ENCODE peak calls at places on chromosomes 2 and 18, in six cellular contexts. B, V, Z, Y, A and H are unnamed samples.
A peak's percentile ranks its signal among the peaks of the same experiment; 100 is the strongest.

GRCh38 chr18:49111191-49111988 is 160.6 kb upstream of the SMAD7 start:
- DNase-seq in B (peak; percentile 20), V (peak; percentile 10), A (no peak), Z (no peak), Y (no peak), H (no peak)

GRCh38 chr2:240420206-240420899 is 15.1 kb upstream of the GPC1 start:
- DNase-seq in V (no peak), A (no peak), Y (no peak), B (no peak), Z (no peak), H (no peak)

GRCh38 chr2:193679850-193680249 is 1485.1 kb upstream of the TMEFF2 start:
- DNase-seq in A (no peak), B (no peak), Z (no peak), V (no peak), Y (no peak), H (no peak)

GRCh38 chr2:201852462-201852861 is 46.1 kb downstream of the CDK15 start:
- DNase-seq in V (no peak), B (no peak), Z (no peak), A (peak; percentile 30), Y (no peak), H (no peak)

GRCh38 chr2:36451512-36451911 is 95.9 kb downstream of the CRIM1 start:
- DNase-seq in Z (no peak), Y (no peak), V (no peak), B (no peak), A (no peak), H (no peak)

GRCh38 chr2:224162122-224162521 is 123.0 kb upstream of the SERPINE2 start:
- DNase-seq in Z (no peak), V (peak; percentile 86), Y (peak; percentile 59), B (no peak), A (no peak), H (no peak)

GRCh38 chr2:237686659-237687136 is 59.3 kb downstream of the LRRFIP1 start:
- DNase-seq in A (no peak), Z (no peak), Y (no peak), V (peak; percentile 52), B (no peak), H (no peak)

GRCh38 chr2:128469875-128470274 is 151.2 kb upstream of the HS6ST1 start:
- DNase-seq in B (no peak), Y (no peak), V (no peak), A (no peak), Z (no peak), H (no peak)

GRCh38 chr2:216694201-216694825 is 1.0 kb downstream of the IGFBP5 start:
- DNase-seq in V (peak; percentile 82), Z (no peak), Y (peak; percentile 54), B (peak; percentile 68), A (peak; percentile 41), H (peak; percentile 77)

GRCh38 chr2:168565512-168565911 is 109.4 kb downstream of the CERS6 start:
- DNase-seq in A (no peak), Z (no peak), V (no peak), Y (no peak), B (no peak), H (no peak)

GRCh38 chr2:233706720-233707119 is 6.0 kb upstream of the UGT1A5 start:
- DNase-seq in A (no peak), V (peak; percentile 65), B (no peak), Y (peak; percentile 74), Z (no peak), H (no peak)

GRCh38 chr2:215692387-215693079 is 256.7 kb upstream of the FN1 start:
- DNase-seq in A (no peak), V (peak; percentile 60), Y (no peak), Z (no peak), B (no peak), H (no peak)

GRCh38 chr2:127100261-127101047 is 6.5 kb downstream of the BIN1 start:
- DNase-seq in A (no peak), V (peak; percentile 66), Y (peak; percentile 71), B (no peak), Z (no peak), H (peak; percentile 83)

GRCh38 chr18:10660485-10660884 is 134.7 kb downstream of the NAPG start:
- DNase-seq in A (no peak), Z (peak; percentile 9), V (peak; percentile 79), B (no peak), Y (no peak), H (no peak)

GRCh38 chr2:242085941-242086621 is 216.6 kb downstream of the RTP5 start:
- DNase-seq in B (no peak), V (peak; percentile 59), A (peak; percentile 64), Y (peak; percentile 2), Z (peak; percentile 50), H (no peak)

GRCh38 chr2:150320623-150321022 is 166.8 kb downstream of the RND3 start:
- DNase-seq in B (no peak), V (no peak), A (no peak), Z (no peak), Y (no peak), H (no peak)

GRCh38 chr2:64750817-64751285 is 97.1 kb upstream of the SERTAD2 start:
- DNase-seq in B (no peak), Y (peak; percentile 99), Z (peak; percentile 99), A (peak; percentile 99), V (peak; percentile 100), H (peak; percentile 100)

GRCh38 chr2:236049981-236050380 is 118.2 kb downstream of the GBX2 start:
- DNase-seq in Z (no peak), A (peak; percentile 62), V (no peak), Y (no peak), B (no peak), H (no peak)

GRCh38 chr2:142874293-142874814 is 3.1 kb upstream of the KYNU start:
- DNase-seq in A (no peak), B (no peak), Z (no peak), Y (peak; percentile 95), V (peak; percentile 96), H (peak; percentile 72)

GRCh38 chr2:134359367-134360081 is 105.7 kb downstream of the MGAT5 start:
- DNase-seq in B (peak; percentile 23), V (no peak), A (no peak), Y (peak; percentile 84), Z (no peak), H (peak; percentile 32)

GRCh38 chr2:219314804-219315468 is 5.7 kb upstream of the PTPRN start:
- DNase-seq in Y (peak; percentile 36), B (no peak), Z (no peak), A (no peak), V (peak; percentile 43), H (no peak)

GRCh38 chr2:224038049-224038829 is 847 bp downstream of the SERPINE2 start:
- DNase-seq in Y (peak; percentile 50), B (no peak), Z (peak; percentile 8), V (peak; percentile 70), A (peak; percentile 72), H (peak; percentile 57)

GRCh38 chr18:43692291-43692690 is 415.0 kb upstream of the SYT4 start:
- DNase-seq in V (peak; percentile 29), Y (no peak), Z (no peak), A (no peak), B (no peak), H (no peak)

GRCh38 chr18:23970161-23971153 is 44.1 kb upstream of the TTC39C start:
- DNase-seq in Z (peak; percentile 65), Y (no peak), V (no peak), A (no peak), B (no peak), H (no peak)

GRCh38 chr2:175275499-175275898 is 94.0 kb upstream of the ATP5MC3 start:
- DNase-seq in Z (no peak), V (no peak), Y (no peak), A (no peak), B (peak; percentile 37), H (no peak)

DNA sequence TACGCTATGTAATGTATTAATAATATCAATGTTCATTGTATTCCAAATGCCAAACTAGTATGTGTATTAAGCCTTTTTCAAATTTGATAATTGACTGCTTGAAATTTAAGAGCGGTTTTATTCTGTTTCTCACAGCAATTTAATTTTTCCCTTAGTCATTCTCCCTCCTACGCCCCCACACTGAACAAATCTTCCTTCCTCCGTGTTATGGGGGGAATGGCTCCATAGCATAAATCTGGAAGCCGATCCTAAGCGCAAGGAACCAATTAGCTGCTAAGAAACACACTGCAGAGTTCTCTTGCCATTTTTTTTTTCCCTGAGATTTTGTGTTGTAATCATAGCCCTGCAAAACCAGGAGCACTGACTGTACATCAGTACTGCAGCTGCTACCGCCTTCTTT is 263.8 kb downstream of the LRATD1 start:
- DNase-seq in Y (no peak), Z (no peak), B (no peak), V (no peak), A (no peak), H (no peak)
- H3K4me2 ChIP-seq in Y (no peak overlapping the region), Z (no peak overlapping the region), B (no peak overlapping the region), V (no peak overlapping the region), A (no peak overlapping the region), H (no peak overlapping the region)

GRCh38 chr2:160126315-160126714 is 63.9 kb upstream of the PLA2R1 start:
- DNase-seq in B (no peak), Y (no peak), Z (no peak), A (no peak), V (no peak), H (no peak)

GRCh38 chr2:160125828-160126227 is 63.4 kb upstream of the PLA2R1 start:
- DNase-seq in V (no peak), Y (no peak), A (no peak), Z (no peak), B (peak; percentile 72), H (no peak)

GRCh38 chr2:160125366-160125765 is 63.0 kb upstream of the PLA2R1 start:
- DNase-seq in Y (no peak), Z (no peak), V (no peak), A (no peak), B (no peak), H (no peak)

GRCh38 chr2:160126756-160127155 is 64.3 kb upstream of the PLA2R1 start:
- DNase-seq in V (no peak), B (no peak), Y (no peak), Z (no peak), A (no peak), H (no peak)
- H2AFZ ChIP-seq in V (no peak overlapping the region), B (no peak overlapping the region), Y (no peak overlapping the region), Z (no peak overlapping the region), A (no peak overlapping the region), H (no peak overlapping the region)

GRCh38 chr2:43749583-43749982 is 24.3 kb upstream of the DYNC2LI1 start:
- DNase-seq in Y (no peak), Z (no peak), B (no peak), A (no peak), V (no peak), H (no peak)

GRCh38 chr2:43754180-43754579 is 19.7 kb upstream of the DYNC2LI1 start:
- DNase-seq in A (no peak), Z (no peak), V (no peak), B (no peak), Y (no peak), H (no peak)

GRCh38 chr2:43748333-43748732 is 25.5 kb upstream of the DYNC2LI1 start:
- DNase-seq in V (no peak), B (no peak), Y (no peak), Z (no peak), A (no peak), H (no peak)

GRCh38 chr2:43751476-43751875 is 22.4 kb upstream of the DYNC2LI1 start:
- DNase-seq in Z (no peak), A (no peak), V (no peak), Y (no peak), B (no peak), H (no peak)
- TF ChIP-seq EZH2phosphoT487 in Z (no peak), A (no peak), V (no peak), Y (no peak), B (no peak), H (no peak)

DNA sequence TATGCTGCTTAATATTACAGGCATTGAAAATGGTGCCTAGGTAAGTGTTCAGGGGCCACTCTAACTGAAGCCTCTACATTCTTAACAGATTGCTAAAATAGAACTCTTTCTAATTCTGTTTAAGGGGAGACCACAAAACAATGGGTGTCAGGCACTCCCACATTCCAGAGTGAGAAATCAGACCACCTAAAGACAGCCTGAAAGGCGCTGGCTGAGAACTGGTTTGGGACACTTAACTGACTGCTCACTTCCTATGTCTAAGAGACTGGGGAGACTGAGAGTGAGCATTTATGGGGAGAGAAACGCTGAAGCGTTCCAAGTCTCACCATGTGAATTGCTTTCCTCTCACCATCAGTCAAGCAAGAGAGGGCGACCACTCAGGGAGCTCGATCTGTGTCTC is 108.8 kb upstream of the ITGB6 start:
- DNase-seq in B (no peak), A (no peak), Y (peak; percentile 64), Z (no peak), V (peak; percentile 92), H (no peak)
- H3K4me2 ChIP-seq in B (peak overlapping the region; percentile 34), A (no peak overlapping the region), Y (no peak overlapping the region), Z (no peak overlapping the region), V (peak overlapping the region; percentile 83), H (no peak overlapping the region)